ENCODE peak calls at places on chromosomes 11 and 22, in four cellular contexts. R is AG09309, E is heart right ventricle, K is body of pancreas. W is an unnamed sample.

GRCh38 chr11:36361901-36362391 is 65.9 kb downstream of the PRR5L start:
- DNase-seq in K (peak; percentile 56), E (no peak), R (peak; percentile 69), W (peak; percentile 23)

GRCh38 chr11:15189646-15190365 is 75.1 kb downstream of the INSC start:
- DNase-seq in K (no peak), R (no peak), E (no peak), W (no peak)

GRCh38 chr22:33271390-33272161 is 213.4 kb upstream of the SYN3 start:
- DNase-seq in K (peak; percentile 87), R (no peak), E (peak; percentile 62), W (peak; percentile 42)

GRCh38 chr11:64368673-64369074 is 9.7 kb downstream of the RPS6KA4 start:
- DNase-seq in R (no peak), E (no peak), K (no peak), W (no peak)

GRCh38 chr22:38872831-38873248 is 824 bp upstream of the CBX6 start:
- DNase-seq in R (no peak), E (peak; percentile 79), K (peak; percentile 62), W (peak; percentile 77)

GRCh38 chr22:49968313-49968830 is 7.8 kb downstream of the PIM3 start:
- DNase-seq in R (no peak), E (no peak), K (peak; percentile 6), W (peak; percentile 14)

GRCh38 chr11:73152861-73153483 is 10.9 kb upstream of the FCHSD2 start:
- DNase-seq in K (no peak), R (no peak), E (no peak), W (no peak)

GRCh38 chr11:19995131-19995530 is 165.1 kb downstream of the DBX1 start:
- DNase-seq in R (peak; percentile 72), E (no peak), K (peak; percentile 14), W (no peak)

GRCh38 chr11:112265659-112266409 is 5.2 kb upstream of the PLET1 start:
- DNase-seq in E (peak; percentile 37), R (no peak), K (no peak), W (peak; percentile 26)

GRCh38 chr11:11407065-11407737 is 54.2 kb upstream of the CSNK2A3 start:
- DNase-seq in K (no peak), E (peak; percentile 71), R (no peak), W (peak; percentile 84)

GRCh38 chr22:49164773-49165320 is 662.8 kb downstream of the BRD1 start:
- DNase-seq in K (no peak), R (no peak), E (no peak), W (no peak)

GRCh38 chr22:19703869-19704268 is 10.4 kb upstream of the SEPTIN5 start:
- DNase-seq in R (no peak), K (no peak), E (no peak), W (peak; percentile 6)

GRCh38 chr11:10326080-10326964 is 21.4 kb downstream of the ADM start:
- DNase-seq in R (no peak), E (no peak), K (peak; percentile 80), W (no peak)

GRCh38 chr11:112113539-112114457 is 27.1 kb downstream of the SDHD start:
- DNase-seq in R (peak; percentile 47), E (no peak), K (no peak), W (no peak)

GRCh38 chr22:25125693-25126357 is 73.8 kb upstream of the CRYBB3 start:
- DNase-seq in E (no peak), K (no peak), R (no peak), W (no peak)

GRCh38 chr11:7574491-7575129 is 60.8 kb downstream of the PPFIBP2 start:
- DNase-seq in K (no peak), E (no peak), R (no peak), W (no peak)

GRCh38 chr11:116078101-116078561 is 573.9 kb upstream of the CADM1 start:
- DNase-seq in R (no peak), K (no peak), E (no peak), W (peak; percentile 30)

GRCh38 chr11:111549869-111550203 is 9.3 kb downstream of the LAYN start:
- DNase-seq in R (no peak), K (no peak), E (no peak), W (no peak)

DNA sequence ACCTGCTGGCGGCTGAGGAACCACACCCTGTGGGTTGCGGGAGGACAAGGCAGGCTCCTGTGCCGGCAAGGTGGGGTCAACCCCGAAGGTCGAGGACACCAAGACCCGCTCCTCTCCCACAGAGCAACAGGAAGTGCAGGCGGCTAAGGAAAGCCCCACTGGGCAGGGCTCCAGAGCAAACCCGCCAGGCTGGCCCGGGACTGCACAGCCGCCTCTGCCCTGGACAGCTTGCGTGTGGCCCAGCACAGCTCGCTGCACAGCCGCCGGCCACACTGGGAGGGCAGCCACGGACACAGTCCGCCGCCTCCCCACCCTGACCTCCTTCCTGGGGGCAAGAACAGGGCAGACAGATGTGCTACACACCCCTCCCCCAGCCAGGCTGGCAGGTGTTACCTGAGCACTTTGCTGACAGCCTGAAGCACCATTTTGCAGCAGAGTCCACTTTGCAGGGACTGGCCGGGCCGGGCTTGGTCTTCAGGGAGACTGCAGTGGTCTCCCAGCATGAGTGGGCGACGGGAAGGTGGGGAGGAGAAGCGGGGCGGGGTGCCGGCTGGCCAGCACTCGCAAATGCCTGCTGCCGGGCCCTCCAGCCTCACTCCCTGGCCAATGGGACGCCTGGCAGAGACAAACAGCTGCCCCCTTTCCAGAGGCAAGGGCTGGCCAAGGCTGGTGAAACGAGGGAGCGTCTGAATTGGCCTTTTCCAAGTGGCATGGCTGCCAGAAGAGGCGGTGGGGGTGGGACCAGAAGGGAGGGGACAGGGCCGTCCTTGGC is at the start of gene MOB2:
- DNase-seq in E (peak; percentile 39), K (peak; percentile 66), R (no peak), W (peak; percentile 42)
- H3K4me3 ChIP-seq in E (no peak within 1 kb of the TSS), K (no peak within 1 kb of the TSS), R (no peak within 1 kb of the TSS), W (no peak within 1 kb of the TSS)

DNA sequence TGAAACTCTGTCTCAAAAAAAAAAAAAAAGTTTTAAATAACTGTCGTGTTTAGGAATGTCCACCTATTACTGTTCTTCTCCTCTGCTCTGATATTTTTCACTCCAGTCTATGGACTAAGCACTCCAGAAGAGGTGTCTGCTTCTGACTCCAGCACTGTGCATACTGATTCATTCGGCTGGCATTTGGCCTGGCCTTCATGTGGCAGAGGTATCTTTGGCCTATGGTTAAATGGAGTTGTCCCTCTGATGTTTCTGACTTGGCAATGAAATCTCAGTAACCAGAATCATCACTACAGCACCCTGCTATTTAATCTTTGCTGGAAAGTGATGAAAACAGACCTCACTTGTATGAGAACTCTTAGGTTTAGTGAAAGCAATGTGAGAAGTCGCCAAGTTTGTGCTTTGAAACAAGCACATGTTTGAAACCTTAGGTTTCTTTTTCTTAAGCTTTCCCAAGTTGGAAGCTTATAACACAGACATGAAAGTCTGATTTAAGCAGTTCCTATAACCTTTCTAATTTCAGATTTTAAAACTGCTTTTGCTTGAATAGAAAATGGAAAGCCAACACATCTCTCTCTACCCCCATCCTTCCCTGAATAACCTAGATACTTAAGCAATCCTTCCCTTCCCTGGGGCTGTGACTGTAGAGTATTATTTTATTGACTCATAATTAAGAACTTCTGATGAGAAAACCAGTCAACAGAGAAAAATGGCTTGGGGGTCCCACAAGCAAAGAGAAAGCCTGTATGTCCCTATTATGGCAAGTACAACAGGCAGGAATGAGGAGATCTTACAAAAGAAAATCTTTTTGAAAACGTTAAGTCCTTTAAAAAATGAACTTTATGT is 155.0 kb downstream of the MAML2 start:
- DNase-seq in R (peak; percentile 59), K (no peak), E (peak; percentile 26), W (no peak)
- H3K4me3 ChIP-seq in R (no peak overlapping the region), K (no peak overlapping the region), E (no peak overlapping the region), W (no peak overlapping the region)

DNA sequence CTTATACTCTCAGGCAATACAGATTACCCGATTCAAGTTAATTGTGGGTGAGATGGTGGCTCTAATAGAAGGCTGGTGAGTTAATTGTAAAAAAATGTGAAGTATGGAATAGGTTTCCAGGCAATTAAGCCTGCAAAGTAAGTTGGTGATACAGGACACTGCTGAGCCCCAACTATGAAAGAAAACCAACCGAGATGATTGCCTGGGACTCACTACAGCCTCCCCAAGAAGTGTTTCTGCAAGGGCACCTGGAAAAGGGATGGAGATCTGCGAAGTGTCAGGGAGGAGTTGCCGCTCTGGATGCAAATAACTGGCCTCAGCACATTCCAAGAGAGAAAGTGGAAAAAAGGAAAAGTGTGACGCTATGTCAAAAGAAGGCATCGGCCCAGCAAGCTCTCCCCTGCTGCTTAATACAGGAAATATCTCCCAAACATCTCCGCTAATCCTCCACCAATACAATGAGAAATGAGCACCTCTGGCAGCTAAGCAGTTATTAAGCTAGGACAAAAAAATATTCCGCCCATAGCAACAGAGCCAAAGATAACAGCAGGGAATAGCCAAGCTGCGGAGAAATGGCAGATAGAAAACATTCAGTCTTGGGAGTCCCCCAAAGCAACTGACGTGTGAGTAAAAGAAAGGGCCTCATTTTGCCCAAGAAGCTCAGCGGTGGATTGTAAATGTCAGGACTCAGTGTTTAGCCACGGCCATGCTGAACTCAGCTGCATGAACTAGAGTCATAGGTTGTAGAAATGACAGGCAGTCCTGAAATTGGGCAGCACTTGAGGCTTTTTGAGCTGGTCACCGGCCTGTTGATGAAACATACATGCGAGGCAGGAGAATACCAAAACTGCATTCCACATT is 133.7 kb downstream of the SNX19 start:
- DNase-seq in E (no peak), K (peak; percentile 9), R (no peak), W (no peak)
- H3K4me3 ChIP-seq in E (no peak overlapping the region), K (no peak overlapping the region), R (no peak overlapping the region), W (no peak overlapping the region)

GRCh38 chr11:30017467-30017895 is 651 bp upstream of the KCNA4 start:
- DNase-seq in R (no peak), K (no peak), E (no peak), W (no peak)
- H3K4me3 ChIP-seq in R (no peak overlapping the region), K (no peak overlapping the region), E (peak overlapping the region; percentile 45), W (peak overlapping the region; percentile 52)

GRCh38 chr11:65945941-65946558 is 770 bp downstream of the TSGA10IP start:
- DNase-seq in K (no peak), R (no peak), E (no peak), W (no peak)

GRCh38 chr11:65947603-65948125 is 2.4 kb downstream of the TSGA10IP start:
- DNase-seq in E (no peak), K (no peak), R (no peak), W (no peak)

GRCh38 chr11:65947133-65947532 is 1.9 kb downstream of the TSGA10IP start:
- DNase-seq in R (no peak), E (no peak), K (no peak), W (no peak)

GRCh38 chr11:65945430-65945911 is at the start of gene TSGA10IP:
- DNase-seq in E (no peak), K (no peak), R (no peak), W (no peak)

GRCh38 chr11:65946655-65947054 is 1.4 kb downstream of the TSGA10IP start:
- DNase-seq in K (no peak), E (no peak), R (no peak), W (no peak)
- H3K4me3 ChIP-seq in K (no peak overlapping the region), E (no peak overlapping the region), R (no peak overlapping the region), W (no peak overlapping the region)

W was measured in testis.